ENCODE peak calls at places on chromosomes 12 and 14, in seven cellular contexts. R, V, U, J, G, B and H are unnamed samples.
A peak's percentile ranks its signal among the peaks of the same experiment; 100 is the strongest.

GRCh38 chr14:64761441-64762043 is 57.3 kb downstream of the PLEKHG3 start:
- DNase-seq in R (peak; percentile 37), V (no peak), U (no peak), J (peak; percentile 43), G (no peak), B (no peak), H (no peak)

GRCh38 chr14:60317609-60318008 is 68.6 kb downstream of the PPM1A start:
- DNase-seq in R (peak; percentile 55), V (no peak), U (no peak), J (no peak), G (no peak), B (no peak), H (no peak)

GRCh38 chr12:132071837-132072384 is 72.2 kb downstream of the DDX51 start:
- DNase-seq in R (no peak), V (no peak), U (no peak), J (peak; percentile 17), G (no peak), B (no peak), H (no peak)

GRCh38 chr14:24694680-24695079 is 60.7 kb upstream of the GZMB start:
- DNase-seq in R (no peak), V (no peak), U (no peak), J (no peak), G (no peak), B (no peak), H (no peak)

GRCh38 chr12:95574030-95574429 is 22.8 kb upstream of the USP44 start:
- DNase-seq in R (no peak), V (no peak), U (no peak), J (no peak), G (no peak), B (no peak), H (no peak)

GRCh38 chr12:52634266-52635056 is 16.1 kb upstream of the KRT73 start:
- DNase-seq in R (peak; percentile 75), V (no peak), U (no peak), J (no peak), G (no peak), B (no peak), H (no peak)

GRCh38 chr12:89316705-89317139 is 35.6 kb downstream of the DUSP6 start:
- DNase-seq in R (no peak), V (no peak), U (no peak), J (no peak), G (no peak), B (no peak), H (no peak)

GRCh38 chr12:65602579-65603295 is 221.5 kb upstream of the HMGA2 start:
- DNase-seq in R (peak; percentile 33), V (peak; percentile 92), U (no peak), J (peak; percentile 97), G (peak; percentile 23), B (peak; percentile 98), H (peak; percentile 13)

GRCh38 chr12:52871291-52871961 is 22.6 kb upstream of the KRT78 start:
- DNase-seq in R (no peak), V (peak; percentile 79), U (no peak), J (peak; percentile 87), G (no peak), B (peak; percentile 89), H (no peak)

GRCh38 chr12:119069029-119069731 is 87.8 kb downstream of the SRRM4 start:
- DNase-seq in R (peak; percentile 26), V (no peak), U (no peak), J (no peak), G (no peak), B (no peak), H (no peak)

GRCh38 chr12:68613209-68613904 is 2.7 kb downstream of the RAP1B start:
- DNase-seq in R (no peak), V (no peak), U (peak; percentile 74), J (no peak), G (peak; percentile 22), B (no peak), H (no peak)

GRCh38 chr12:96516472-96517417 is 27.4 kb downstream of the CFAP54 start:
- DNase-seq in R (peak; percentile 65), V (peak; percentile 66), U (peak; percentile 77), J (peak; percentile 87), G (peak; percentile 69), B (peak; percentile 92), H (peak; percentile 65)

GRCh38 chr12:89024580-89024979 is 327.7 kb downstream of the DUSP6 start:
- DNase-seq in R (no peak), V (no peak), U (no peak), J (no peak), G (no peak), B (no peak), H (no peak)

GRCh38 chr12:88472248-88472647 is 108.0 kb downstream of the KITLG start:
- DNase-seq in R (no peak), V (peak; percentile 56), U (no peak), J (peak; percentile 52), G (no peak), B (peak; percentile 17), H (no peak)

GRCh38 chr12:122366685-122367475 is 55.6 kb downstream of the CLIP1 start:
- DNase-seq in R (no peak), V (peak; percentile 93), U (no peak), J (peak; percentile 95), G (no peak), B (peak; percentile 82), H (no peak)

GRCh38 chr12:32477714-32478113 is 78.4 kb downstream of the FGD4 start:
- DNase-seq in R (no peak), V (peak; percentile 65), U (no peak), J (no peak), G (no peak), B (no peak), H (no peak)